ENCODE peak calls at places on chromosomes 4 and X, in ten cellular contexts. Q is body of pancreas; G is naive thymus-derived CD4-positive, alpha-beta T cell; J is fibroblast of mammary gland; S is adipocyte; N is AG10803; H is endothelial cell of umbilical vein; D is Panc1; B is HFF-Myc; R is aorta. Z is an unnamed sample.

GRCh38 chrX:51496501-51497291 is at the start of gene NUDT11:
- DNase-seq in Q (peak; percentile 57), G (peak; percentile 5), J (peak; percentile 69), S (peak; percentile 85), N (peak; percentile 61), H (peak; percentile 68), D (no peak), B (no peak), R (peak; percentile 90), Z (peak; percentile 48)

GRCh38 chr4:146121757-146122156 is 53.8 kb upstream of the LSM6 start:
- DNase-seq in Q (no peak), G (no peak), J (no peak), S (no peak), N (no peak), H (no peak), D (no peak), B (no peak), R (no peak), Z (no peak)

GRCh38 chr4:152369903-152370296 is 166.0 kb downstream of the FBXW7 start:
- DNase-seq in Q (no peak), G (peak; percentile 12), J (no peak), S (peak; percentile 60), N (no peak), H (peak; percentile 34), D (no peak), B (no peak), R (no peak), Z (peak; percentile 48)

GRCh38 chrX:135484636-135485289 is 35.7 kb upstream of the INTS6L start:
- DNase-seq in Q (peak; percentile 22), G (peak; percentile 41), J (peak; percentile 51), S (peak; percentile 68), N (peak; percentile 70), H (peak; percentile 46), D (peak; percentile 32), B (no peak), R (no peak), Z (peak; percentile 74)

GRCh38 chr4:53908661-53909078 is 155.7 kb downstream of the CHIC2 start:
- DNase-seq in Q (peak; percentile 75), G (peak; percentile 6), J (peak; percentile 92), S (peak; percentile 93), N (peak; percentile 92), H (peak; percentile 87), D (peak; percentile 61), B (peak; percentile 89), R (no peak), Z (peak; percentile 98)

GRCh38 chr4:88911246-88912212 is 145.5 kb downstream of the FAM13A start:
- DNase-seq in Q (no peak), G (no peak), J (no peak), S (no peak), N (no peak), H (no peak), D (no peak), B (no peak), R (no peak), Z (no peak)

GRCh38 chrX:134603806-134604700 is 54.2 kb downstream of the PLAC1 start:
- DNase-seq in Q (no peak), G (no peak), J (peak; percentile 95), S (peak; percentile 84), N (peak; percentile 96), H (peak; percentile 12), D (no peak), B (peak; percentile 81), R (no peak), Z (peak; percentile 95)

GRCh38 chr4:2352729-2353221 is 65.7 kb downstream of the ZFYVE28 start:
- DNase-seq in Q (no peak), G (no peak), J (no peak), S (no peak), N (no peak), H (no peak), D (no peak), B (no peak), R (peak; percentile 57), Z (no peak)

DNA sequence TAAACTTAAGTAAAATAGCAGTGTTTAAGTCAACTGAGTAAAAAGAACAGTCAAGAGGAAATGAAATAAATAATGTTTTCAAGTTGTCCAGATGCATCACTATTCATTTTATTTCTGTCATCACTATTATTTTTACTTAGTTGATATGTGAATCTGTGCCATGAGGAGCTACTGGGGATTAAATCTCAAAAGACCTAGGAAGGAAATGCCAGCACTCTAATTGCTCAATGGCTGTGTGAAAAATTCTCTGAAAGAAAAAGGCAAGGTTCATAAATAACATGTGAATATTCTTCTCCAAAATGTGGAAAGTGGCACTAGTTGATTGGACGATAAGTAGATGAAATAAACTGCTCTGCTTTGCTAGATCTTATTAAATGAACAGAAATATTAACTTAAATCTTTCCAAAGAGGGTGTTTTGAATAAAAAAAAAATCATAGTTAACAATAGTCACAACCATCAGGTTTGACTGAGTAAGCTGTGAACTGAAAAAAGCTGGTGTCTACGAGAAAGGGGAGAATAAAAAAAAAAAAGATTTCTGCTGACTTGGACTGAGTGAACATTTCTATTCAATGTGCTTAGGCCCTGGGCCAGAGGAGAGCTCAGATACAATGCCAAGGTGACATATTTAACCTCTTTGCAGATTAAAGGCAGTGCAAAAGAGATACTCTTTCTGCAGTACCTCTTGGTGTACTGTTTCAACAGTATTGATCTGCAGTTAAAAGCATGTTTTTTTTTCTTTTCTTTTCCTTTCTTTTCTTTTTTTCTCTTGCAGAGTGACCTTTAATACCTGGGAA is 1.5 kb downstream of the SPARCL1 start:
- DNase-seq in Q (peak; percentile 19), G (no peak), J (peak; percentile 57), S (no peak), N (peak; percentile 9), H (no peak), D (no peak), B (no peak), R (no peak), Z (peak; percentile 59)
- H3K4me3 ChIP-seq in Q (no peak overlapping the region), G (no peak overlapping the region), J (no peak overlapping the region), S (no peak overlapping the region), N (no peak overlapping the region), H (no peak overlapping the region), D (no peak overlapping the region), B (no peak overlapping the region), R (peak overlapping the region; percentile 97), Z (no peak overlapping the region)

GRCh38 chr4:176387571-176387970 is 67.8 kb downstream of the SPCS3 start:
- DNase-seq in Q (no peak), G (no peak), J (peak; percentile 84), S (peak; percentile 28), N (peak; percentile 13), H (no peak), D (no peak), B (no peak), R (no peak), Z (peak; percentile 62)

GRCh38 chr4:176377705-176378302 is 58.0 kb downstream of the SPCS3 start:
- DNase-seq in Q (no peak), G (no peak), J (peak; percentile 40), S (peak; percentile 55), N (peak; percentile 25), H (peak; percentile 39), D (no peak), B (no peak), R (no peak), Z (peak; percentile 53)

GRCh38 chr4:176380352-176381157 is 60.8 kb downstream of the SPCS3 start:
- DNase-seq in Q (no peak), G (no peak), J (no peak), S (no peak), N (no peak), H (no peak), D (no peak), B (no peak), R (no peak), Z (no peak)

GRCh38 chr4:176385601-176386000 is 65.8 kb downstream of the SPCS3 start:
- DNase-seq in Q (no peak), G (no peak), J (no peak), S (no peak), N (no peak), H (no peak), D (no peak), B (no peak), R (no peak), Z (no peak)

DNA sequence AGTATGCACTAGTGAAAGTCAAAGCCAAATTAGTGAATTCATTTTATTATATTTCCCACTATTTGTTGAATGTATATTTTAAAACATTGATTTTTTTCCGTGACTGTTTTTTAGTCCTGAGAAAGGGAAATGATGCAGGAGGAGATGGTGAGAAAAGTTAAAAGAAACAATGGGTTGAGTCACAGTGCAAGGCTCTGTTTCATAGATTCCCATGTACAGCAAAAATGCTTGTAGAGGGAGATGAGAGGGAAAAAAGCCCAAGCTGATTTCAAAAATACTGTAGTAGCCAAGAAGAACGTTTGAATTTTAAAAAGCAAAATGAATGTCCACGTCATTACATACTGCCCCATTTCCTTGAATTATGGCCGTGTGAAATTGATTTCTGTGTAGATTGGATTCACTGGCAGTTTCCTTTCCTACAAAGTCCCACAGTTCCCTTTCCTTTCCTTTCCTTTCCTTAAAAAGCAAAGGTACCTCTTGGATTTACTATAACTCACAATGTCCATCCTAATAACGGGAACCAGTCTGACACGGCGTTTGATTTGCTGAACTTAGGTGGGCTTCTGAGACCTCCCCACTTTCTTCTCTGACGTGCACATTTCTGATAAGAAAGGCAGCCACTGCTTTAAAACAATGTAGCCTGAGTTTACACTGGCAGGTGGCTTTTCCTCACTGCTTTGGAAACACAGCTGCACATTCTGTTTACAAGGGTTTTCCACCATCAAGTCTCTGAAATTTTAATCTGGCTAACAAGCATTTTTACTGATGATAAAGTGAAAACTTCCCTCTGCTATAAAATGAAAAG is 63.7 kb downstream of the SPCS3 start:
- DNase-seq in Q (no peak), G (no peak), J (peak; percentile 60), S (peak; percentile 52), N (peak; percentile 42), H (peak; percentile 95), D (no peak), B (no peak), R (no peak), Z (peak; percentile 86)
- H3K4me3 ChIP-seq in Q (no peak overlapping the region), G (no peak overlapping the region), J (no peak overlapping the region), S (no peak overlapping the region), N (no peak overlapping the region), H (peak overlapping the region; percentile 46), D (no peak overlapping the region), B (no peak overlapping the region), R (no peak overlapping the region), Z (peak overlapping the region; percentile 11)

DNA sequence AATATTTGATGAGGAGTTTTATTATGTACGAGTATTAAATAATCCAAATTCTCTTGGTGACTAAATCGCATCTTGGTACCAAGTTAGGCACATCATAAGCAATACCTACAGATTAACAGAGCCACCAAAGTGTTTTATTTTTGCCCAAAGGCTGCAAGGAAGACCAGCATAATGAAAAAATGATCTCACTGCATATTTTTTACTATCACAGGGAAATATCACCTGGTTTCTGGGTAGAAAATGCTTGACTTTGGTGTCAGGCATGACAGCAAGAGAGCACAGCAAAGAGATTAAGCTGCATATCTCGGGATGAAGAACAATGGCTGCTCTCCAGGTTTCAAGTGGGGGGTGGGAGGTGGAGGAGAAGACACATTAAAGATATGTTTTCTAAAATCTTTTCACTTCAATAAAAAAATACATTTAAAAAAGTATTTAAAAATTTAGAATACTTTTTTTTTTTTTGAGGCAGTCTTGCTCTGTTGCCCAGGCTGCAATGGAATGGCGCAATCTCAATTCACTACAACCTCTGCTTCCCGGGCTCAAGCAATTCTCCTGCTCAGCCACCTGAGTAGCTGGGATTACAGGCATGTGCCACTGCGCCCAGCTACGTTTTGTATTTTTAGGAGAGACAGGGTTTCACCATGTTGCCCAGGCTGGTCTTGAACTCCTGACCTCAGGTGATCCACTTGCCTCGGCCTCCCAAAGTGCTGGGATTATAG is 86.1 kb downstream of the FRYL start:
- DNase-seq in Q (no peak), G (no peak), J (no peak), S (no peak), N (no peak), H (no peak), D (no peak), B (no peak), R (no peak), Z (no peak)
- H3K4me3 ChIP-seq in Q (no peak overlapping the region), G (no peak overlapping the region), J (no peak overlapping the region), S (no peak overlapping the region), N (no peak overlapping the region), H (no peak overlapping the region), D (no peak overlapping the region), B (no peak overlapping the region), R (no peak overlapping the region), Z (no peak overlapping the region)

DNA sequence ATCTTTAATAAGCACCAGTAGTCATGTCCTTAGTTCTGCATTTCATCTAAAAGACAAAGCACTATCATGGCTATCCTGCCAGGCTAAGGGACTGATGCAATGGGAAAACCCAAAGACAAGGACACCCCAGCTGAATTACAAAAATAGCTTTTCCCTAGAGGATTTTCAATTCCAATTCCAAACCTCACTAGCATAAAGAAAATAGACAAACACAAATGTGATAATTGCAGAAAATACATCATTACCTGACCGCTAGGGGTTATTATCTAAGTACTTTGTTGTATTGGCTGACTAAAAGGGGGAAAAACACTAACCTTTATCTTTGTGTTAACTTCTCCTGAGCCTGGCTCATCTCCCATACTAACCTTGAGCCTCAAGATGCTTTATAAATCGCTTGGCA is 2.7 kb upstream of the AMMECR1 start:
- DNase-seq in Q (no peak), G (no peak), J (no peak), S (no peak), N (no peak), H (no peak), D (no peak), B (no peak), R (no peak), Z (no peak)
- H3K4me3 ChIP-seq in Q (no peak overlapping the region), G (no peak overlapping the region), J (no peak overlapping the region), S (no peak overlapping the region), N (no peak overlapping the region), H (no peak overlapping the region), D (no peak overlapping the region), B (no peak overlapping the region), R (no peak overlapping the region), Z (no peak overlapping the region)

Z was measured in fibroblast of the aortic adventitia.